ENCODE peak calls at places on chromosomes 16 and 17, in six cellular contexts. D is neural progenitor cell, Y is GM23248, F is GM23338, A is SK-N-SH, G is hepatocyte. P is an unnamed sample.
A peak's percentile ranks its signal among the peaks of the same experiment; 100 is the strongest.

GRCh38 chr16:30028438-30029093 is 2.5 kb downstream of the TLCD3B start:
- DNase-seq in D (peak; percentile 89), Y (peak; percentile 33), F (peak; percentile 80), A (no peak), G (peak; percentile 61), P (no peak)

GRCh38 chr16:2003827-2004641 is 5.6 kb downstream of the ZNF598 start:
- DNase-seq in D (peak; percentile 99), Y (peak; percentile 94), F (peak; percentile 99), A (peak; percentile 99), G (peak; percentile 96), P (peak; percentile 80)

GRCh38 chr16:51888534-51888933 is 658.4 kb downstream of the TOX3 start:
- DNase-seq in D (no peak), Y (peak; percentile 15), F (no peak), A (no peak), G (no peak), P (no peak)

GRCh38 chr17:57097832-57098421 is 12.9 kb downstream of the AKAP1 start:
- DNase-seq in D (no peak), Y (peak; percentile 68), F (no peak), A (peak; percentile 77), G (no peak), P (peak; percentile 73)

GRCh38 chr17:39935896-39936295 is 8.4 kb downstream of the LRRC3C start:
- DNase-seq in D (no peak), Y (peak; percentile 49), F (no peak), A (no peak), G (no peak), P (peak; percentile 9)

GRCh38 chr17:77697480-77698400 is 260.8 kb upstream of the TNRC6C start:
- DNase-seq in D (no peak), Y (no peak), F (no peak), A (peak; percentile 45), G (no peak), P (no peak)

GRCh38 chr16:2386990-2387389 is 42.3 kb upstream of the CCNF start:
- DNase-seq in D (peak; percentile 17), Y (no peak), F (peak; percentile 90), A (no peak), G (no peak), P (peak; percentile 17)

GRCh38 chr16:71499775-71500364 is 10.7 kb upstream of the ZNF19 start:
- DNase-seq in D (peak; percentile 72), Y (peak; percentile 71), F (peak; percentile 79), A (peak; percentile 66), G (peak; percentile 63), P (peak; percentile 71)

GRCh38 chr17:17146791-17147406 is 59.2 kb downstream of the PLD6 start:
- DNase-seq in D (peak; percentile 46), Y (peak; percentile 44), F (peak; percentile 72), A (no peak), G (peak; percentile 34), P (peak; percentile 54)

GRCh38 chr16:3009568-3010390 is 2.9 kb upstream of the CLDN9 start:
- DNase-seq in D (peak; percentile 73), Y (peak; percentile 42), F (peak; percentile 97), A (no peak), G (peak; percentile 88), P (peak; percentile 88)

GRCh38 chr16:86680137-86680536 is 101.8 kb downstream of the FOXL1 start:
- DNase-seq in D (no peak), Y (peak; percentile 91), F (no peak), A (no peak), G (no peak), P (peak; percentile 16)

GRCh38 chr17:80545499-80545826 is 825 bp downstream of the RPTOR start:
- DNase-seq in D (no peak), Y (peak; percentile 54), F (peak; percentile 29), A (no peak), G (no peak), P (peak; percentile 21)

GRCh38 chr17:65560628-65561371 is 648 bp downstream of the AXIN2 start:
- DNase-seq in D (peak; percentile 98), Y (peak; percentile 93), F (peak; percentile 97), A (peak; percentile 92), G (peak; percentile 95), P (peak; percentile 88)

GRCh38 chr17:77304051-77304745 is 163.4 kb downstream of the SEC14L1 start:
- DNase-seq in D (no peak), Y (peak; percentile 71), F (no peak), A (peak; percentile 58), G (no peak), P (no peak)

GRCh38 chr16:17229766-17230165 is 241.0 kb downstream of the XYLT1 start:
- DNase-seq in D (no peak), Y (peak; percentile 37), F (no peak), A (no peak), G (no peak), P (no peak)

GRCh38 chr16:9151597-9151996 is 60.2 kb downstream of the HAPSTR1 start:
- DNase-seq in D (no peak), Y (peak; percentile 29), F (no peak), A (no peak), G (peak; percentile 25), P (no peak)

GRCh38 chr16:27230562-27230991 is 27.3 kb downstream of the KDM8 start:
- DNase-seq in D (no peak), Y (no peak), F (peak; percentile 19), A (no peak), G (no peak), P (no peak)

GRCh38 chr16:20137909-20138308 is 64.2 kb upstream of the GPR139 start:
- DNase-seq in D (no peak), Y (no peak), F (no peak), A (no peak), G (no peak), P (no peak)
- TF ChIP-seq EZH2phosphoT487 in D (no peak), Y (no peak), F (no peak), A (no peak), G (no peak), P (no peak)

GRCh38 chr17:47696717-47697642 is 3.0 kb downstream of the TBKBP1 start:
- DNase-seq in D (no peak), Y (no peak), F (no peak), A (no peak), G (no peak), P (no peak)
- TF ChIP-seq EZH2phosphoT487 in D (no peak), Y (no peak), F (no peak), A (no peak), G (no peak), P (no peak)

DNA sequence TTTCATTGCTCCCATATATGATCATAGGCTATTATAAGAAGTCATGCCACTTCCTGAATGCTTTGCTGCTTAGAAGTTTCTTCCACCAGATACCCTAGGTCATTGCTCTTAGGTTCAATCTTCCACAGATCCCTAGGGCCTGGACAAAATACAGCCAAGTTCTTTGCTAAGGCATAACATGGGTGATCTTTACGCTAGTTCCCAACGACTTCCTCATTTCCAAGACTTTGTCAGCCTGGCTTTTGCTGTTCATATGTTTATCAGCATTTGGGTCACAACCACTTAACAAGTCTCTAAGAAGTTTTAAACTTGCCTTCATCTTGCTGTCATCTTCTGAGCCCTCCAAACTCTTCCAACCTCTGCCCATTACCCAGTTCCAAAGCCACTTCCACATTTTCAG is 20.1 kb upstream of the DLX3 start:
- DNase-seq in D (no peak), Y (no peak), F (no peak), A (no peak), G (no peak), P (no peak)
- TF ChIP-seq EZH2phosphoT487 in D (no peak), Y (no peak), F (no peak), A (no peak), G (no peak), P (no peak)

GRCh38 chr16:55444754-55445485 is 34.1 kb upstream of the MMP2 start:
- DNase-seq in D (no peak), Y (no peak), F (no peak), A (no peak), G (no peak), P (no peak)

GRCh38 chr16:55443434-55443833 is 35.6 kb upstream of the MMP2 start:
- DNase-seq in D (no peak), Y (no peak), F (no peak), A (no peak), G (no peak), P (no peak)

GRCh38 chr16:55439101-55439690 is 39.8 kb upstream of the MMP2 start:
- DNase-seq in D (no peak), Y (peak; percentile 53), F (no peak), A (no peak), G (no peak), P (no peak)

GRCh38 chr16:55447231-55447630 is 31.8 kb upstream of the MMP2 start:
- DNase-seq in D (no peak), Y (no peak), F (no peak), A (no peak), G (no peak), P (no peak)

GRCh38 chr16:55443855-55444254 is 35.1 kb upstream of the MMP2 start:
- DNase-seq in D (no peak), Y (no peak), F (no peak), A (no peak), G (no peak), P (no peak)
- TF ChIP-seq EZH2phosphoT487 in D (no peak), Y (no peak), F (no peak), A (no peak), G (no peak), P (no peak)

P was measured in PC-3.